ENCODE peak calls at places on chromosomes 3 and 15, in four cellular contexts. Q is K562, E is HepG2, O is GM12878. B is an unnamed sample.

GRCh38 chr3:44825264-44825925 is 36.3 kb upstream of the TMEM42 start:
- DNase-seq in Q (no peak), E (no peak), O (no peak), B (no peak)

GRCh38 chr15:84982301-84982920 is 755 bp downstream of the PDE8A start:
- DNase-seq in E (peak), Q (peak), O (no peak), B (no peak)

GRCh38 chr3:124117486-124117885 is 125.6 kb upstream of the ROPN1 start:
- DNase-seq in E (no peak), Q (no peak), O (no peak), B (no peak)

GRCh38 chr3:102124301-102125158 is 275.2 kb downstream of the NFKBIZ start:
- DNase-seq in Q (no peak), E (no peak), O (no peak), B (no peak)

GRCh38 chr3:35042210-35042960 is 596.9 kb upstream of the ARPP21 start:
- DNase-seq in O (no peak), E (no peak), Q (no peak), B (no peak)

GRCh38 chr3:72177075-72178050 is 392.4 kb upstream of the PROK2 start:
- DNase-seq in Q (peak), E (no peak), O (no peak), B (no peak)

GRCh38 chr3:106114220-106114619 is 245.4 kb upstream of the CBLB start:
- DNase-seq in E (no peak), O (no peak), Q (no peak), B (no peak)

GRCh38 chr3:123310186-123310585 is 108.4 kb downstream of the SEC22A start:
- DNase-seq in O (no peak), Q (no peak), E (no peak), B (no peak)

GRCh38 chr15:23384371-23384770 is 29.8 kb downstream of the GOLGA8S start:
- DNase-seq in E (no peak), Q (no peak), O (no peak), B (no peak)

GRCh38 chr3:49469037-49469875 is 811 bp upstream of the DAG1 start:
- DNase-seq in Q (peak), O (no peak), E (peak), B (peak)

GRCh38 chr15:81491414-81492101 is 117.5 kb upstream of the TMC3 start:
- DNase-seq in Q (no peak), E (no peak), O (no peak), B (no peak)

GRCh38 chr3:52401021-52401420 is 43.9 kb downstream of the SEMA3G start:
- DNase-seq in E (no peak), Q (no peak), O (no peak), B (no peak)

GRCh38 chr3:142930510-142930909 is 33.0 kb downstream of the PAQR9 start:
- DNase-seq in Q (no peak), E (no peak), O (no peak), B (no peak)

GRCh38 chr15:22839046-22839705 is 710 bp downstream of the NIPA2 start:
- DNase-seq in Q (no peak), E (no peak), O (no peak), B (no peak)

GRCh38 chr3:143142354-143142753 is 22.8 kb downstream of the CHST2 start:
- DNase-seq in O (no peak), Q (no peak), E (no peak), B (no peak)

GRCh38 chr3:165211749-165212148 is 15.6 kb upstream of the SLITRK3 start:
- DNase-seq in Q (no peak), E (no peak), O (no peak), B (no peak)

GRCh38 chr3:124701687-124702086 is 28.6 kb upstream of the UMPS start:
- DNase-seq in O (no peak), E (peak), Q (no peak), B (no peak)

GRCh38 chr15:61070111-61070901 is 158.8 kb downstream of the RORA start:
- DNase-seq in Q (no peak), E (no peak), O (no peak), B (no peak)

GRCh38 chr15:61063875-61064320 is 165.2 kb downstream of the RORA start:
- DNase-seq in E (no peak), Q (no peak), O (no peak), B (no peak)

GRCh38 chr15:61064653-61065052 is 164.4 kb downstream of the RORA start:
- DNase-seq in E (no peak), Q (no peak), O (no peak), B (no peak)

DNA sequence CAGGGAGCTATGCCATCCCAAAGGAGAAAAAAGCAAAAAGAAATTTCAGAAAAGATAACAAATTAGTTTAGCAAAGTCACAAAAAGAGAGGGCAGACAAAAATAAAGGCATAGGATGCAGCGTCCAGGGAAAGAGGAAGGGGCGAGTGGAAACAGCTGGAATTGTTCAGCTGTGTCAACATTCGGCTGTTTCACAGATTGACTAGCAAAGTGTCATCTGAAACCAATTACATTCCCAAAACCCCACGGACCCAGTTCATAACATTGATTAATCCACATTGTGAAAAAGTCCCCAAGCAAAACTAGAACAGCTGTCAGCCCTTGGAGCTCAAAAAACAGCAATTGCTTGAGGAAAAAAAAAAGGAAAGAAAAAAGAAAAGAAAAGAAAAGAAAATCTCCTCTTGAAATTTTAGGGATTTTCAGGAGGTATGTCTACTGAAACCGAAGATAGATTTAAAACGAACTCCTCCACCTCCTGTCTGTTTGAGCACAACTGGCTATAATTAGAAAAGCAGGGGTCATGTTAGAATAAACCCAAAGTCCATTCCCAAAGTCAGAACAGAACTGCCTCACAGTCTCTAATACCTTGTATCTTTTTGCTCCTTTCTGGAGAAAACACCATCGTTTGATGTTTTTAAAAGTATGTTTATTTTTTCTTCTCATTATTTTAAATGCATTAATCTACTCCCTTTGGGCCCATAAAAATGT is 159.6 kb downstream of the RORA start:
- DNase-seq in E (no peak), Q (no peak), O (no peak), B (no peak)
- TF ChIP-seq TARDBP in E (no peak), Q (no peak), O (no peak), B (no peak)

DNA sequence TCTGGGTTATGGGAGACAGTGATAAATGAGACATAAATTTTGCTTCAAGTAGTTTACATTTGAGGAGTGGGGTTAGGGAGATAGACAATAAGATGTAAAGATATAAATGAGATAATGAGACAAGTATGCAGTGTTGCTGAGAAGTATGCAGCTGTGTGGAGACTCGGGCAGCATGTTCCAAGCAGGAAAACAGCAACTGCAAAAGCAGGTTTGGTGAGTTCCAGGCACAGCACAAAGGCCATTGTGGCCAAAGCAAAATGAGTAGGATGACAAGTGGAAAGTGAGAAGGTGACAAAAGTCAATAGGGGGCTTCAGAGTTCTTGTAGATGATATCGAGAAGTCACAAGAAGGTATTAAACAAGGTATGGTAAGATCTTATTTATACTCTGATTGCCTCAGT is 259.1 kb upstream of the PEX5L start:
- DNase-seq in Q (no peak), E (no peak), O (no peak), B (no peak)
- TF ChIP-seq FOXK2 in Q (no peak), E (no peak), O (no peak), B (no peak)

GRCh38 chr3:158097141-158097540 is 9.1 kb downstream of the SHOX2 start:
- DNase-seq in E (no peak), O (no peak), Q (no peak), B (no peak)

GRCh38 chr3:158093526-158093925 is 12.7 kb downstream of the SHOX2 start:
- DNase-seq in O (no peak), Q (no peak), E (no peak), B (no peak)

GRCh38 chr3:158094917-158095301 is 11.3 kb downstream of the SHOX2 start:
- DNase-seq in O (no peak), Q (no peak), E (no peak), B (no peak)

GRCh38 chr3:158095302-158095997 is 10.8 kb downstream of the SHOX2 start:
- DNase-seq in O (no peak), E (no peak), Q (no peak), B (no peak)

DNA sequence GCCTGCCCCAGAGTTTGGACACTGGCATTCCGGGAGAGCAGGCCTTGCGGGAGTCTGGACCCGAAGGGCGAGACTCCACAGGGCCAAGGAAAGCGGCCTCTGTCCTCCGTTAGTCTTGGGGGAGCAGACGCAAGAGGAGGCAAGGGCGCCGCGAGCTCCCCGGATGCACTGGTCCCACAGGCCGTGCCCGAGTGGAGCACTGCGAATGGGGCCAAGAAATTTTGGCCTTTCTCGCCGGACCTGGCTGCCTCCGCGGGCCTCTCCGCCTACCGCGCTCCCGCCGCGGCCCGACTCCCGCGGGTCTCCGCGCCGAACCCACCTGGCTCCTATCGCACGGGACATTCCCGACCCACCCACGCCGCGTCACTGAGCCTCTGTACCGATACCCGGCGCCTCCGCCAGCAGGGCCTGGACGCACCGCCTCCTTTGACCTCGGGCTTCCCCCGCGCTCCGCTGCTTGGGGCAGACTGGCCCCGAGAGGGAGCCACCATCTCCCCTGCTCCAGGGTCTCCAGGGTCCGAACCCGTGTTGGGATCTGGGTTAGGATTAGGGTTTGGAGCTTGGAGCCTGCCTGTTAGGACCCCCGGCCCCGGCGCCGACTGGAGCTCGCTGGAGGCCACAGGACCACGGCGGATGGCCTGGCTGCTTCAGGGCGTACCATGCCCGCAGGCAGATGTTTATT is 11.8 kb downstream of the SHOX2 start:
- DNase-seq in E (no peak), Q (no peak), O (no peak), B (no peak)
- TF ChIP-seq SP1 in E (no peak), Q (no peak), O (no peak), B (no peak)

DNA sequence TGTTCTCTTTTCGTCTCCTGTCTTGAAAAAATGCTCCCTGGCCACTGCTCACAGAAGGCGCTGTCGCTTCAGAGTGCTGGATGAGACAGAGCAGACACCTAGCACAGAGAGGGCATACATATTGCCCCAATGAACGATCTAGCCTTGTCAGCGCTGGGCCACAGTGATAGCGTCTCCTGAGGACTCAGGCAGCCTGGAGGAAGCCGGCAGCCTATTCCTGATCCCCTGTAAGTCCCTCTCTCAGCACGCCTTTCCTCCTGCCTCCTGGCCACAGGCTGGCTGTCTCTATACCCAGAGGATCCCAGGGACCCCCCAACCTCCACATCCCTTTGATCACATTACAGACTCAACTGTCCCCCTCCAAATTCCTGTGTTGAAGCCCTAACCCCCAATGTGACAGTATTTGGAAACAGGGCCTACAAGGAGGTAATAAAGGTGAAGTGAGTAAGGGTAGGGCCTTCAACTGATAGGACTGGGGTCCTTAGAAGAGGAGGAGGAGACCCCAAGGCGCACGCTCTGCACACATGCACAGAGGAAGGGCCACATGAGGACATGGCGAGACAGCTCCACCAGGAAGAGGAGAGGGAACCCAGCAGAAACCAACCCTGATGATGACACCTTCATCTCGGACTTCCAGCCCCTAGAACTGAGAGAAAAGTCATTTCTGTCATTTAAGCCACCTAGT is 7.5 kb downstream of the PLA2G4F start:
- DNase-seq in O (no peak), Q (peak), E (no peak), B (no peak)
- TF ChIP-seq TARDBP in O (no peak), Q (no peak), E (no peak), B (no peak)

DNA sequence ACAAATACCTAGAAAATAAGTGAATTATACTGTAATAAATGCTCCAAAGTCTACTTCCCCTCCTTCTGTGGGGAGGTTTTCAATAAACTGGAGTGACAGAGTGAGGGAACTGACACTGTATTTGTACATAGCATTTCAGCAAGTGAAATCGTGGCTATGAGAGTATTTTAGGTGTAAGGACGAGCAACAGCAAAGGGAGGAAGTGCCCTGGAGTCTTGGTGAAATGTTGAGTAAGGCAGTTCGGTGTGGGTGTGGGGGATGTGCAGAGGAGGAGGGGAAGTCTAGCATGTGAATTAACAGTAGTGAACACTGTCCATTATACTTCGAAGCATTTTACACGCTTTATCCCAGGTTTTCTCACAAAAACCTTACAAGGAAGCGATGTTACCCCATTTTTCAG is 18.1 kb upstream of the P2RY13 start:
- DNase-seq in E (no peak), Q (no peak), O (no peak), B (no peak)
- TF ChIP-seq FOXK2 in E (no peak), Q (no peak), O (no peak), B (no peak)

GRCh38 chr15:101046826-101047225 is 127.7 kb downstream of the LRRK1 start:
- DNase-seq in Q (no peak), O (no peak), E (no peak), B (no peak)
- TF ChIP-seq SP1 in Q (no peak), O (no peak), E (no peak), B (no peak)